ENCODE peak calls at places on chromosomes 2 and 18, in nine cellular contexts. V is C1 segment of cervical spinal cord; W is CD8-positive, alpha-beta memory T cell; A is KG1; J is A172; O is RKO; P is NCI-H2029; L is neural crest cell; Z is spleen. F is an unnamed sample.

GRCh38 chr2:235827585-235827992 is 333.7 kb downstream of the AGAP1 start:
- DNase-seq in V (no peak), W (no peak), A (no peak), J (peak; percentile 81), O (no peak), P (no peak), L (no peak), Z (peak; percentile 51), F (no peak)

GRCh38 chr2:15092166-15092565 is 459.6 kb downstream of the LRATD1 start:
- DNase-seq in V (no peak), W (no peak), A (no peak), J (no peak), O (no peak), P (no peak), L (no peak), Z (no peak), F (no peak)

GRCh38 chr2:159799833-159800232 is 1.8 kb upstream of the CD302 start:
- DNase-seq in V (no peak), W (no peak), A (no peak), J (no peak), O (no peak), P (no peak), L (no peak), Z (no peak), F (no peak)

GRCh38 chr2:235876099-235876679 is 292.0 kb downstream of the GBX2 start:
- DNase-seq in V (no peak), W (no peak), A (no peak), J (no peak), O (no peak), P (no peak), L (no peak), Z (no peak), F (no peak)

GRCh38 chr2:42786561-42787345 is 5.6 kb downstream of the HAAO start:
- DNase-seq in V (no peak), W (no peak), A (no peak), J (no peak), O (no peak), P (no peak), L (no peak), Z (no peak), F (no peak)

GRCh38 chr18:80175451-80176235 is 66.6 kb downstream of the ADNP2 start:
- DNase-seq in V (no peak), W (peak; percentile 81), A (no peak), J (no peak), O (no peak), P (no peak), L (no peak), Z (no peak), F (no peak)

GRCh38 chr18:49052891-49053644 is 102.3 kb upstream of the SMAD7 start:
- DNase-seq in V (no peak), W (peak; percentile 9), A (peak; percentile 91), J (peak; percentile 86), O (no peak), P (no peak), L (no peak), Z (no peak), F (no peak)

GRCh38 chr2:101190753-101191516 is 39.8 kb upstream of the TBC1D8 start:
- DNase-seq in V (no peak), W (no peak), A (no peak), J (no peak), O (no peak), P (peak; percentile 48), L (no peak), Z (no peak), F (peak; percentile 12)

GRCh38 chr2:152743004-152743403 is 24.6 kb downstream of the ARL6IP6 start:
- DNase-seq in V (no peak), W (no peak), A (no peak), J (no peak), O (peak; percentile 44), P (no peak), L (no peak), Z (no peak), F (no peak)

GRCh38 chr2:168118733-168119518 is 128.5 kb downstream of the STK39 start:
- DNase-seq in V (peak; percentile 35), W (peak; percentile 21), A (peak; percentile 60), J (peak; percentile 71), O (peak; percentile 70), P (peak; percentile 65), L (peak; percentile 46), Z (no peak), F (peak; percentile 85)

GRCh38 chr2:52658598-52658997 is 1109.0 kb upstream of the CHAC2 start:
- DNase-seq in V (no peak), W (no peak), A (no peak), J (no peak), O (peak; percentile 62), P (no peak), L (no peak), Z (no peak), F (no peak)

GRCh38 chr2:56167616-56168015 is 16.2 kb upstream of the CCDC85A start:
- DNase-seq in V (no peak), W (no peak), A (no peak), J (no peak), O (no peak), P (peak; percentile 8), L (no peak), Z (no peak), F (no peak)

GRCh38 chr2:105405291-105405690 is 6.4 kb upstream of the FHL2 start:
- DNase-seq in V (no peak), W (no peak), A (no peak), J (peak; percentile 31), O (no peak), P (no peak), L (no peak), Z (no peak), F (no peak)

GRCh38 chr18:21110667-21111350 is 804 bp downstream of the ROCK1 start:
- DNase-seq in V (peak; percentile 52), W (peak; percentile 74), A (peak; percentile 66), J (peak; percentile 33), O (peak; percentile 56), P (no peak), L (no peak), Z (peak; percentile 95), F (no peak)

GRCh38 chr2:234994340-234995321 is 42.8 kb downstream of the SH3BP4 start:
- DNase-seq in V (no peak), W (no peak), A (no peak), J (no peak), O (no peak), P (no peak), L (no peak), Z (no peak), F (peak; percentile 82)

GRCh38 chr2:54455584-54456525 is at the start of gene SPTBN1:
- DNase-seq in V (peak; percentile 77), W (no peak), A (no peak), J (peak; percentile 86), O (peak; percentile 75), P (peak; percentile 30), L (peak; percentile 80), Z (peak; percentile 89), F (peak; percentile 95)